ENCODE peak calls at places on chromosome 7, in eight cellular contexts. K is endothelial cell of umbilical vein, L is prostate gland, R is stomach, W is spleen, H is suprapubic skin, C is GM12878, A is HepG2. V is an unnamed sample. For H3K4me1, the result is how much of the 10 kb centered on the place peaks cover.

GRCh38 chr7:49775065-49775948 is 1.9 kb downstream of the VWC2 start:
- DNase-seq in K (no peak), L (no peak), R (no peak), W (peak), H (no peak), C (no peak), A (no peak), V (no peak)

GRCh38 chr7:28348631-28349030 is 63.7 kb upstream of the CREB5 start:
- DNase-seq in K (no peak), L (peak), R (peak), W (no peak), H (no peak), C (no peak), A (no peak), V (no peak)

GRCh38 chr7:39645482-39646407 is 22.4 kb downstream of the RALA start:
- DNase-seq in K (no peak), L (no peak), R (no peak), W (no peak), H (no peak), C (no peak), A (no peak), V (no peak)

GRCh38 chr7:55240418-55241142 is 124.6 kb upstream of the LANCL2 start:
- DNase-seq in K (no peak), L (no peak), R (no peak), W (no peak), H (no peak), C (no peak), A (no peak), V (no peak)

GRCh38 chr7:26861050-26861449 is 3.3 kb downstream of the SKAP2 start:
- DNase-seq in K (no peak), L (no peak), R (no peak), W (no peak), H (no peak), C (no peak), A (no peak), V (no peak)

GRCh38 chr7:107078517-107078966 is 34.0 kb downstream of the PRKAR2B start:
- DNase-seq in K (peak), L (no peak), R (no peak), W (no peak), H (no peak), C (no peak), A (no peak), V (no peak)

GRCh38 chr7:157795199-157795598 is 458.4 kb downstream of the DNAJB6 start:
- DNase-seq in K (no peak), L (no peak), R (no peak), W (no peak), H (no peak), C (no peak), A (no peak), V (no peak)

GRCh38 chr7:51280156-51280555 is 36.5 kb downstream of the COBL start:
- DNase-seq in K (no peak), L (no peak), R (no peak), W (no peak), H (no peak), C (no peak), A (no peak), V (no peak)

GRCh38 chr7:12941512-12941911 is 254.1 kb downstream of the ARL4A start:
- DNase-seq in K (no peak), L (peak), R (no peak), W (no peak), H (no peak), C (no peak), A (peak), V (no peak)

GRCh38 chr7:19853261-19853832 is 79.9 kb upstream of the TMEM196 start:
- DNase-seq in K (no peak), L (no peak), R (no peak), W (no peak), H (no peak), C (no peak), A (no peak), V (no peak)

GRCh38 chr7:29189743-29190201 is 4.8 kb upstream of the CHN2 start:
- DNase-seq in K (peak), L (peak), R (peak), W (peak), H (peak), C (no peak), A (peak), V (peak)

GRCh38 chr7:110148054-110148453 is 942.9 kb upstream of the LRRN3 start:
- DNase-seq in K (no peak), L (no peak), R (no peak), W (peak), H (no peak), C (no peak), A (no peak), V (no peak)

GRCh38 chr7:55212838-55213237 is 152.3 kb upstream of the LANCL2 start:
- DNase-seq in K (peak), L (no peak), R (no peak), W (peak), H (no peak), C (no peak), A (no peak), V (no peak)

GRCh38 chr7:35657125-35657524 is 37.8 kb downstream of the HERPUD2 start:
- DNase-seq in K (no peak), L (no peak), R (no peak), W (no peak), H (no peak), C (no peak), A (no peak), V (no peak)

GRCh38 chr7:133401225-133401624 is 148.3 kb downstream of the EXOC4 start:
- DNase-seq in K (no peak), L (no peak), R (no peak), W (no peak), H (no peak), C (no peak), A (no peak), V (no peak)

GRCh38 chr7:15175103-15175502 is 272.6 kb upstream of the DGKB start:
- DNase-seq in K (no peak), L (no peak), R (no peak), W (no peak), H (no peak), C (no peak), A (no peak), V (no peak)

GRCh38 chr7:8365499-8366110 is 67.8 kb upstream of the NXPH1 start:
- DNase-seq in K (no peak), L (no peak), R (no peak), W (no peak), H (no peak), C (no peak), A (peak), V (no peak)

GRCh38 chr7:43650457-43651052 is 67.6 kb downstream of the STK17A start:
- DNase-seq in K (peak), L (no peak), R (no peak), W (peak), H (no peak), C (no peak), A (no peak), V (no peak)

GRCh38 chr7:988426-988911 is 5.5 kb downstream of the CYP2W1 start:
- DNase-seq in K (no peak), L (no peak), R (peak), W (no peak), H (no peak), C (no peak), A (no peak), V (no peak)

GRCh38 chr7:130793855-130794618 is 60.0 kb upstream of the KLF14 start:
- DNase-seq in K (peak), L (no peak), R (no peak), W (no peak), H (no peak), C (no peak), A (peak), V (no peak)

GRCh38 chr7:121278120-121279021 is 50.4 kb upstream of the WNT16 start:
- DNase-seq in K (no peak), L (no peak), R (no peak), W (no peak), H (no peak), C (peak), A (no peak), V (no peak)

GRCh38 chr7:115635367-115635766 is 395.2 kb downstream of the TFEC start:
- DNase-seq in K (peak), L (no peak), R (no peak), W (no peak), H (no peak), C (no peak), A (no peak), V (no peak)

GRCh38 chr7:12923971-12924370 is 236.5 kb downstream of the ARL4A start:
- DNase-seq in K (no peak), L (no peak), R (no peak), W (no peak), H (no peak), C (no peak), A (no peak), V (no peak)

GRCh38 chr7:80135306-80136104 is 874 bp downstream of the GNAI1 start:
- DNase-seq in K (no peak), L (no peak), R (no peak), W (no peak), H (peak), C (no peak), A (no peak), V (no peak)

GRCh38 chr7:102272075-102272916 is 14.4 kb upstream of the SH2B2 start:
- DNase-seq in K (peak), L (peak), R (peak), W (peak), H (peak), C (no peak), A (peak), V (peak)

GRCh38 chr7:1091019-1091643 is 3.2 kb downstream of the GPER1 start:
- DNase-seq in K (no peak), L (no peak), R (no peak), W (no peak), H (no peak), C (no peak), A (no peak), V (no peak)

GRCh38 chr7:46603296-46603701 is 682.2 kb upstream of the IGFBP3 start:
- DNase-seq in K (no peak), L (no peak), R (no peak), W (no peak), H (peak), C (no peak), A (no peak), V (no peak)

GRCh38 chr7:46603780-46604725 is 683.0 kb upstream of the IGFBP3 start:
- DNase-seq in K (peak), L (peak), R (peak), W (peak), H (peak), C (no peak), A (no peak), V (no peak)

DNA sequence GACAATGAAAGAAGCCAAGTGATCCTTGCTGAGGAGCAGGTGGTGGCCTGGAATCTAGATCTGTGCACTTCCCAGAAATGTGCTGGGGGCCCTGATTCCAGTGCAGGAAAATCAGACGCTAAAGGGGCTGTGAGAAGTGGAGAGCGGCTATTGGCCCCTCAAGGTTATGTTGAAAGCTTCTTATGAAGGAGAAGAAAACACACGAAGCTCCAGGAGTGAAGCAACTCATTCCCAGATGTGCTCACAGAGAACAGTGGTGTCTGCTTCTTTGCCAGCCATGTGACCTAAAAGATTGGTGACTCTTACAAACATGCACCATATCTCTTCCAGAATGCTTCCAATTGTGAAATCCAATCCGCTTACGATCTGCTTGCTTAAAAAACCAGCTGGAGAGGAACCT is 679.3 kb upstream of the IGFBP3 start:
- DNase-seq in K (no peak), L (no peak), R (no peak), W (no peak), H (peak), C (no peak), A (no peak), V (no peak)
- TF ChIP-seq POLR2AphosphoS5 in K (no peak), L (no peak), R (peak), W (no peak), H (peak), C (no peak), A (no peak), V (no peak)

DNA sequence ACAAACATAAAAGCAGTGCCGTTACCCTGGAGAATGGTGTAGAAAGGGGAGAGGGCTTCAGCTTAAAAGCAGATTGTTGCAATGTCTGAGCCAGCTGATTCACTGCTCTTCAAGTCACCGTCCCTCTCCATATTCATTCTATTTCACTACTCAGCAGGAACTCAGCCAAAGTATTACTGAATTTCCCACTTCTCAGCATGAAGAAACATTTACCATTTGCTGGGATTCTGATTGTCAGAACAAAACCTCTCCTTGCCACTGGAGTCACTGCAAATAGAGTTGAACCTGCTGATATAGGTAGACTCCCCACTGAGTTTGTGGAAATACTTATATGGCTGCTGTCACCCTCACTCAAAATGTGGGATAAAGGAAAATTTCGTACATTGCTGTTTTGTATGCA is 71.8 kb downstream of the PPP1R17 start:
- DNase-seq in K (no peak), L (no peak), R (no peak), W (no peak), H (no peak), C (no peak), A (no peak), V (no peak)
- H3K4me1 ChIP-seq in K (under half), L (under half), R (under half), W (under half), H (under half), C (under half), A (under half), V (under half)

GRCh38 chr7:140640727-140641531 is at the start of gene DENND2A:
- DNase-seq in K (peak), L (peak), R (peak), W (peak), H (peak), C (no peak), A (no peak), V (peak)
- TF ChIP-seq POLR2A in K (no peak), L (no peak), R (no peak), W (no peak), H (peak), C (no peak), A (no peak), V (no peak)

GRCh38 chr7:64312826-64313225 is 935 bp upstream of the ZNF736 start:
- DNase-seq in K (no peak), L (no peak), R (no peak), W (no peak), H (no peak), C (no peak), A (no peak), V (no peak)

GRCh38 chr7:64310426-64310825 is 3.3 kb upstream of the ZNF736 start:
- DNase-seq in K (no peak), L (no peak), R (no peak), W (no peak), H (no peak), C (no peak), A (no peak), V (no peak)

GRCh38 chr7:64308019-64308275 is 5.8 kb upstream of the ZNF736 start:
- DNase-seq in K (no peak), L (no peak), R (no peak), W (peak), H (no peak), C (no peak), A (no peak), V (no peak)

GRCh38 chr7:64307254-64308018 is 6.3 kb upstream of the ZNF736 start:
- DNase-seq in K (peak), L (peak), R (peak), W (peak), H (peak), C (peak), A (no peak), V (peak)
- TF ChIP-seq POLR2AphosphoS5 in K (no peak), L (peak), R (peak), W (peak), H (no peak), C (peak), A (no peak), V (peak)

DNA sequence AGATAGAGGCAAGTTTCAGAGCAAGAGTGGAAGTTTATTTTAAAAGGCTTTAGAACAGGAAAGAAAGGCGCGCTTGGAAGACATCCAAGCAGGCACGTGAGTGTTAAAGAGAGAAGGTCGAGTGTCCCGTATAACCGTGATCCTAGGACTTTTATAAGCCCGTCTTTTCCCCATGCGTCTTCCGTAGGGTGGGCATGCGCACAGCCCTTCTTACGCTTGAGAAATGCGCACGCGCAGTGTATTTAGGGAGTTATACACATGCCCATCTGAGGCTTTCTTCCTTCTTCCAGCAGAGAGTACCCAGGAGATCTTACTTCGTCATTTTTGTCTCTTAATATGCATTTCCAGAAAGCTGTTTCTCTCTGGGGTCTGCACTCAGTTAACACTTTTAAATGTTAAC is 52.4 kb downstream of the CALD1 start:
- DNase-seq in K (no peak), L (no peak), R (no peak), W (no peak), H (no peak), C (no peak), A (no peak), V (no peak)
- H3K4me1 ChIP-seq in K (under half), L (under half), R (under half), W (under half), H (under half), C (under half), A (under half), V (under half)

GRCh38 chr7:38178004-38178694 is at the start of gene STARD3NL:
- DNase-seq in K (peak), L (peak), R (peak), W (peak), H (peak), C (peak), A (peak), V (peak)
- TF ChIP-seq POLR2A in K (peak), L (peak), R (no peak), W (peak), H (peak), C (peak), A (peak), V (no peak)

DNA sequence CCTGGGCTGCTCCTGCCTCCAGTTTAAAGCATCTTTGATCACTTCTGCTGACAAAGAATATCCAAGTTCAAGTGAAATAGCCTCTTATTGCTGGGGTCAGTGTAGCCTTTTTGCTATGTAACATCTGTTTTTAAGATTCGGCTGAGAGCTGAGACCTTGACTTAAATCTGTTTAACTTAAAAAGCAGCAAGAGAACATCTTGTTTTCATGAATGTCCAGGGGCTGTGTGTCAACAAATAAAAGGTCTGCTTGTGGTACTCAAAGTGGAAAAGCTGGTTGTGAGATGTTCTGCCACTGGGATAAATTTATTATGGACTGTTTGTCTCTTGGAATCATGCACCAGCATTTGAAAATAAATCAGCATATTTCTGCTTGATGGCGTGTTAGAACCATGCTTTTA is 73.2 kb downstream of the CALD1 start:
- DNase-seq in K (no peak), L (peak), R (no peak), W (no peak), H (no peak), C (no peak), A (no peak), V (no peak)
- TF ChIP-seq POLR2AphosphoS5 in K (no peak), L (peak), R (peak), W (no peak), H (no peak), C (no peak), A (no peak), V (no peak)

DNA sequence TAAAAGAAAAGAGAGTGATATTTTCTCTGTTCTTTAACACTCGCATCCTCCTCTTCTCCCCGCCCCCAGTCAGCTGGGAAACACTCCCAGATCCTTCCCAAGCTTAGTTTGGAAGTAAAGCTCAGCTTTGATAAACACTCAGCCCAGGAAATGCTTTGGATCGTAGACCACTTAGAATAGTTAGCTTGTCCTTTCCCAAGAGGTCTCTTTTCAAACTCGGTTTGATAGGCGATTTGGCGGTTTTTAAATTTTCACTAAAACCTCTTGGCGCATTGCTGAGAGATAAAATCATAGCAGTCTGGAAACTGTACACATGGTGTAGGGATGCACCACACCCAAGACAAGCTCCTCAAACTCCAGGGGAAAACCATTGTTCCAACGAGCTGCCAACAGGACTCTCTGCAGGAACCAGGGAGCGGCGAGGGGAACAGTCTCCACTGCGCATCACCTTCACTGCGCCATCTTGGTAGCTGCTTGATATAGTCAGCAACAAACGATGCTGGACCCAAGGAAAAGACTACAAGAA is 22.3 kb downstream of the SMURF1 start:
- DNase-seq in K (no peak), L (no peak), R (no peak), W (no peak), H (no peak), C (no peak), A (no peak), V (no peak)
- H3K4me1 ChIP-seq in K (under half), L (under half), R (half or more), W (under half), H (half or more), C (under half), A (under half), V (under half)

GRCh38 chr7:100369105-100369504 is 4.2 kb upstream of the PILRA start:
- DNase-seq in K (no peak), L (no peak), R (peak), W (peak), H (no peak), C (peak), A (no peak), V (no peak)

GRCh38 chr7:100372256-100372655 is 1.0 kb upstream of the PILRA start:
- DNase-seq in K (no peak), L (no peak), R (no peak), W (peak), H (no peak), C (no peak), A (no peak), V (no peak)

GRCh38 chr7:100371561-100372171 is 1.6 kb upstream of the PILRA start:
- DNase-seq in K (no peak), L (no peak), R (no peak), W (peak), H (no peak), C (no peak), A (no peak), V (no peak)

GRCh38 chr7:100370746-100371145 is 2.5 kb upstream of the PILRA start:
- DNase-seq in K (no peak), L (no peak), R (no peak), W (no peak), H (no peak), C (no peak), A (no peak), V (no peak)

GRCh38 chr7:100370303-100370702 is 3.0 kb upstream of the PILRA start:
- DNase-seq in K (no peak), L (no peak), R (no peak), W (no peak), H (no peak), C (no peak), A (no peak), V (no peak)
- TF ChIP-seq POLR2A in K (no peak), L (no peak), R (no peak), W (no peak), H (no peak), C (no peak), A (no peak), V (no peak)

GRCh38 chr7:96388620-96389383 is 66.9 kb upstream of the SLC25A13 start:
- DNase-seq in K (peak), L (no peak), R (no peak), W (no peak), H (no peak), C (no peak), A (no peak), V (no peak)
- TF ChIP-seq POLR2AphosphoS5 in K (peak), L (no peak), R (no peak), W (no peak), H (no peak), C (no peak), A (no peak), V (no peak)

V was measured in breast epithelium.